ENCODE peak calls at places on chromosomes 16 and 17, in four cellular contexts. W is A549, P is breast epithelium, N is body of pancreas. J is an unnamed sample.

GRCh38 chr17:61413654-61414133 is 14.1 kb downstream of the TBX2 start:
- DNase-seq in P (peak; percentile 19), N (no peak), W (no peak), J (no peak)

GRCh38 chr17:17445925-17446665 is 30.7 kb upstream of the MED9 start:
- DNase-seq in W (peak; percentile 98), N (peak; percentile 71), P (peak; percentile 82), J (peak; percentile 51)

GRCh38 chr17:34865696-34866095 is 95.6 kb downstream of the CCT6B start:
- DNase-seq in N (no peak), W (no peak), P (no peak), J (no peak)

GRCh38 chr16:85125570-85126382 is 13.5 kb upstream of the CIBAR2 start:
- DNase-seq in N (peak; percentile 45), W (no peak), P (no peak), J (no peak)

GRCh38 chr16:73060948-73061495 is 13.1 kb upstream of the ZFHX3 start:
- DNase-seq in W (no peak), P (no peak), N (no peak), J (no peak)

GRCh38 chr16:3171855-3172593 is 16.0 kb upstream of the OR1F1 start:
- DNase-seq in P (no peak), N (no peak), W (peak; percentile 82), J (no peak)

GRCh38 chr17:9900744-9901143 is 4.3 kb downstream of the RCVRN start:
- DNase-seq in N (no peak), P (no peak), W (no peak), J (no peak)

GRCh38 chr17:31260151-31260550 is 36.9 kb downstream of the OMG start:
- DNase-seq in N (no peak), P (no peak), W (no peak), J (no peak)

GRCh38 chr17:57121308-57122042 is 36.4 kb downstream of the AKAP1 start:
- DNase-seq in W (peak; percentile 77), N (peak; percentile 60), P (no peak), J (no peak)

GRCh38 chr17:11296994-11297393 is 56.0 kb downstream of the SHISA6 start:
- DNase-seq in N (no peak), P (no peak), W (peak; percentile 44), J (no peak)

GRCh38 chr16:67399218-67399733 is 6.0 kb upstream of the TPPP3 start:
- DNase-seq in N (peak; percentile 47), W (peak; percentile 52), P (no peak), J (no peak)

GRCh38 chr16:54175169-54175551 is 111.4 kb downstream of the IRX3 start:
- DNase-seq in W (no peak), N (no peak), P (peak; percentile 75), J (no peak)

GRCh38 chr16:369275-369865 is 968 bp downstream of the MRPL28 start:
- DNase-seq in N (no peak), P (no peak), W (no peak), J (no peak)

GRCh38 chr17:33038740-33039139 is 47.1 kb downstream of the SPACA3 start:
- DNase-seq in P (no peak), W (peak; percentile 57), N (no peak), J (peak; percentile 41)

GRCh38 chr16:24507959-24508358 is 31.4 kb upstream of the RBBP6 start:
- DNase-seq in N (no peak), W (no peak), P (no peak), J (no peak)

GRCh38 chr16:24505959-24506358 is 33.4 kb upstream of the RBBP6 start:
- DNase-seq in N (no peak), P (no peak), W (no peak), J (no peak)

GRCh38 chr16:24508614-24509013 is 30.8 kb upstream of the RBBP6 start:
- DNase-seq in P (no peak), N (no peak), W (no peak), J (no peak)

GRCh38 chr16:24509536-24509935 is 29.8 kb upstream of the RBBP6 start:
- DNase-seq in P (no peak), W (no peak), N (no peak), J (no peak)

DNA sequence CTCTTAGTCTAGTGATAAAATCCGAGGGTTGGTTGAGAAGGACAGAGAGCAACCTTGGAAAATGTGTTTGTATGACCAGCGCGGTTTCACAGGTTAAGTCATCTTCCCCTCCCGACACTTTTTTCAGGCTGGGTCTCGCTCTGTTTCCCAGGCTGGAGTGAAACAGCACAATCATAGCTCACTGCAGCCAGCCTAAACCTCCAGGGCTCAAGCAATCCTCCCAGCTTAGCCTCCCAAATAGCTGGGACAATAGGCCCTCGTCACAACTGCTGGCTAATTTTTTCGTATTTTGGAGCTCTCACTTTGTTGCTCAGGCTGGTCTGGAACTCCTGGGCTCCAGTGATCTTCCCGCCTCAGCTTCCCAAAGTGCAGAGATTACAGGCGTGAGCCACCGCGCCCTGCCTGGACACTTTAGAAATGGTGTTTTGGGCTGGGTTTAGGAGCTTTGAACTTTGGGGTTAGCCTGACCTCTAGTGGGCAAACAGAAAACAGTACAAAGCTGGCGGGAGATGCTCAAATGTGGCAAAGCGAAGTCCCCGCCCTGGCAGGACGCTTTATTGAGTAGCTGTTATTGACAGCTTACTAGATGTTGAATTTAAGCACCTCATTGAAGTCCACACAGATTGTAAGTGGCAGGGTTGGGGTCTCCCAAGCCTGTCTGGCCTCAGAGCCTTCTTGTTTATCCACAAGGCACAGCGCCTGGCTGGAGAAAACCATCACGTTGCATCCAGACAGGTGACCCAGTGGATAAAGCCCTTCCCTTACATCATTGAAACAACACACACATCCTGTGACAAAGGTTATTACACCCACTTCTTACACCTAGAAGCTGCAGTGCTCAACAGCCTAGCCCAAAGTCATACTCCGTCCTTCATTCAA is 34.7 kb upstream of the RBBP6 start:
- DNase-seq in W (peak; percentile 65), N (peak; percentile 47), P (no peak), J (peak; percentile 38)
- TF ChIP-seq POLR2A in W (no peak), N (no peak), P (no peak), J (no peak)

DNA sequence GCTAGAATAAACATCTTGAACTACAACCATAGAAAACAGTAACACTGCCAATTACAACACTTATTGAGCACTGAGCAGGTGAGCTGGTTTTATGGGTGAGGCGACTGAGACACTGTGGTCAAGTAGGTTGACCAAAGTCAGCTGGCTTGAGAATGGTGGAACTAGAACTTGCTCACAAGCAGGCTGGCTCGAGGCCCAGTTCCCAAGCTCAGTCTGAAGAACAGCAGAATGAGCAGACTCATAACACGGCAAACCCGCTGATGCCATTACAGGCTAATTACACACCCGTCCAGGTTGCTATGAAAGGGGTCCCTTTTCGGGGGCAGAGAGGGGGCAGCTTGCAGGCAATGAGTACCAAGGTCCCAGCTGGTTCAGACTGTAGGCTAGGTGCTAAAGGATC is 6.5 kb downstream of the ZZEF1 start:
- DNase-seq in W (no peak), P (no peak), N (peak; percentile 21), J (peak; percentile 66)
- TF ChIP-seq POLR2A in W (no peak), P (no peak), N (no peak), J (no peak)

GRCh38 chr17:58344047-58344790 is 7.8 kb downstream of the SUPT4H1 start:
- DNase-seq in W (no peak), N (no peak), P (no peak), J (peak; percentile 70)
- TF ChIP-seq POLR2A in W (no peak), N (peak; percentile 16), P (no peak), J (peak; percentile 13)

DNA sequence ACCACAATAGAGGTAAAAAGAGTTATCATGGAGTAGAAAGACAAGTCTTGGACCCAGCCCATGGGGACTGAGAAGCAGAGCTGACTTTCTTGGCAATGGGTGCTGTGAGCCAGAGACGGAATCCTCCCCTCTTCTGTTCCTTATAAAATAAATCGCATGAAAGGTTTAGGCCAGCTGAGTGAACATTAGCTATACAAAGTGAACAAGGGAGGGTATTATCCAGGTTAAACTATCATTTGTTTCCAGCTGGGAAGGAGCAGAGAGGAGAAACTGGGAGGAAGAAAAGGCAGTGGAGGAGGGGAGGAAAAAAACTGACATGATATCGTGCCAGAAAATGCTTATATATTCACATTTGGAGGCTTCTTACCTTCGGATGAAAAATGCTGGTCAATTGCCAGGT is 13.3 kb upstream of the PAFAH1B1 start:
- DNase-seq in W (no peak), N (no peak), P (no peak), J (no peak)
- TF ChIP-seq POLR2A in W (no peak), N (no peak), P (no peak), J (no peak)

DNA sequence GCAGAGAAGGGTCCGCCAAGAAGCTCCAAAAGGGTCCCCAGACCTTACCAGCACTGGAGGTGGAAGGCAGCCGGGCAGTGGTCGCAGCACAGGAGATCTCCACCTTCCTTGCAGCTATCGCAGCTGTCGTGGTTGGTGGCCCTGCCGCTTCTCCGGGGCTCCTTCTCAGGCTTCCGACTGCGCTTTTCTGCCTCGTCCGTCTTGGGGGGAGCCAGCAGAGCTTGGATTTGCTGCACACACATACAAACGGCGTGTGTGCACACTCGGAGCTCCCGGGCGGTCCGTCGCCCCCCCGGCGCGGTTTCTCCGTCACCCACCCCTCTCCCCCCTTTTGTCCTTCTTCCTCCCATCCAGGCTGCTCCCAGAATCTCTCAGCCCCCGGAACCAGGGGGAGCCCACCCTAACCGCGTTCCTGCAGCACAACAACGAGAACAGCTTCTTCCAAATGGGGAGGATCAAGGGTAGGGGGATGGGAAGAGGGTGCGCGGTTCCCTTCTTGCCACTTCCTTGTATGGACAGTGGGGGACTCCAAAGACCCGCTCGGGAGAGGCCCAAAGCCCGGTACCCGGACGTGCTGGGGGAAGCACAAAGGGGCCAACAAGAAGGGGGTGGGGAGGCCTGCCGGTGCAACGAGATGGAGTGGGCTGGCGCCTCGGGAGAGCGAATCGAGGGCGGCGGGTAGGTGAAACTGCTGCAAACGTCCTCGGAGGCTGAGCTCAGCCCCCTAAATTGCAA is 1.1 kb downstream of the PHF12 start:
- DNase-seq in W (peak; percentile 48), N (peak; percentile 51), P (peak; percentile 66), J (peak; percentile 61)
- TF ChIP-seq POLR2A in W (peak; percentile 6), N (no peak), P (no peak), J (no peak)

GRCh38 chr16:50466170-50466569 is 82.0 kb upstream of the NKD1 start:
- DNase-seq in P (peak; percentile 3), N (no peak), W (no peak), J (no peak)
- TF ChIP-seq POLR2A in P (no peak), N (no peak), W (no peak), J (no peak)